ENCODE peak calls at places on chromosome 1, in eight cellular contexts. One of them, this sample, is unnamed.

GRCh38 chr1:201739492-201740085 is 89.4 kb upstream of the IPO9 start:
- DNase-seq in dermis blood vessel endothelial cell: no peak
- DNase-seq in nucleus accumbens: peak; percentile 28
- DNase-seq in NCI-H2081 treated with DMSO at 0.1 percent for 48 hours: no peak
- DNase-seq in left colon: peak; percentile 83
- DNase-seq in NCI-H1092: peak; percentile 52
- DNase-seq in CD8-positive, alpha-beta memory T cell: peak; percentile 11
- DNase-seq in AG08396: no peak
- DNase-seq in this sample: peak; percentile 60

GRCh38 chr1:162026906-162027305 is 3.2 kb upstream of the OLFML2B start:
- DNase-seq in left colon: no peak
- DNase-seq in nucleus accumbens: no peak
- DNase-seq in dermis blood vessel endothelial cell: no peak
- DNase-seq in NCI-H1092: no peak
- DNase-seq in CD8-positive, alpha-beta memory T cell: no peak
- DNase-seq in NCI-H2081 treated with DMSO at 0.1 percent for 48 hours: no peak
- DNase-seq in AG08396: no peak
- DNase-seq in this sample: no peak

GRCh38 chr1:31203215-31203614 is 36.5 kb downstream of the NKAIN1 start:
- DNase-seq in nucleus accumbens: peak; percentile 29
- DNase-seq in AG08396: no peak
- DNase-seq in NCI-H1092: no peak
- DNase-seq in CD8-positive, alpha-beta memory T cell: no peak
- DNase-seq in left colon: no peak
- DNase-seq in dermis blood vessel endothelial cell: peak; percentile 22
- DNase-seq in NCI-H2081 treated with DMSO at 0.1 percent for 48 hours: no peak
- DNase-seq in this sample: peak; percentile 44

GRCh38 chr1:1599919-1600860 is at the start of gene FNDC10:
- DNase-seq in nucleus accumbens: no peak
- DNase-seq in left colon: no peak
- DNase-seq in NCI-H1092: no peak
- DNase-seq in CD8-positive, alpha-beta memory T cell: no peak
- DNase-seq in NCI-H2081 treated with DMSO at 0.1 percent for 48 hours: no peak
- DNase-seq in dermis blood vessel endothelial cell: no peak
- DNase-seq in AG08396: no peak
- DNase-seq in this sample: peak; percentile 71

GRCh38 chr1:17948594-17948993 is 159.0 kb upstream of the IGSF21 start:
- DNase-seq in NCI-H2081 treated with DMSO at 0.1 percent for 48 hours: no peak
- DNase-seq in CD8-positive, alpha-beta memory T cell: no peak
- DNase-seq in nucleus accumbens: no peak
- DNase-seq in NCI-H1092: no peak
- DNase-seq in left colon: no peak
- DNase-seq in dermis blood vessel endothelial cell: no peak
- DNase-seq in AG08396: no peak
- DNase-seq in this sample: no peak

GRCh38 chr1:185152187-185152767 is 4.5 kb downstream of the TRMT1L start:
- DNase-seq in NCI-H1092: no peak
- DNase-seq in nucleus accumbens: no peak
- DNase-seq in AG08396: no peak
- DNase-seq in NCI-H2081 treated with DMSO at 0.1 percent for 48 hours: no peak
- DNase-seq in left colon: no peak
- DNase-seq in CD8-positive, alpha-beta memory T cell: no peak
- DNase-seq in dermis blood vessel endothelial cell: no peak
- DNase-seq in this sample: no peak

GRCh38 chr1:207658904-207659485 is 14.1 kb downstream of the CR1L start:
- DNase-seq in nucleus accumbens: no peak
- DNase-seq in AG08396: no peak
- DNase-seq in CD8-positive, alpha-beta memory T cell: no peak
- DNase-seq in NCI-H1092: no peak
- DNase-seq in dermis blood vessel endothelial cell: no peak
- DNase-seq in NCI-H2081 treated with DMSO at 0.1 percent for 48 hours: no peak
- DNase-seq in left colon: no peak
- DNase-seq in this sample: no peak

GRCh38 chr1:37553927-37554808 is at the start of gene SNIP1:
- DNase-seq in NCI-H1092: peak; percentile 90
- DNase-seq in NCI-H2081 treated with DMSO at 0.1 percent for 48 hours: peak; percentile 79
- DNase-seq in CD8-positive, alpha-beta memory T cell: peak; percentile 80
- DNase-seq in left colon: peak; percentile 89
- DNase-seq in dermis blood vessel endothelial cell: peak; percentile 92
- DNase-seq in nucleus accumbens: peak; percentile 92
- DNase-seq in AG08396: peak; percentile 97
- DNase-seq in this sample: peak; percentile 97

GRCh38 chr1:183590225-183591191 is at the start of gene NCF2:
- DNase-seq in dermis blood vessel endothelial cell: no peak
- DNase-seq in nucleus accumbens: no peak
- DNase-seq in NCI-H1092: no peak
- DNase-seq in NCI-H2081 treated with DMSO at 0.1 percent for 48 hours: no peak
- DNase-seq in left colon: peak; percentile 29
- DNase-seq in CD8-positive, alpha-beta memory T cell: no peak
- DNase-seq in AG08396: no peak
- DNase-seq in this sample: no peak

GRCh38 chr1:92502247-92502646 is 15.5 kb upstream of the GFI1 start:
- DNase-seq in left colon: no peak
- DNase-seq in NCI-H2081 treated with DMSO at 0.1 percent for 48 hours: no peak
- DNase-seq in nucleus accumbens: no peak
- DNase-seq in dermis blood vessel endothelial cell: no peak
- DNase-seq in CD8-positive, alpha-beta memory T cell: no peak
- DNase-seq in NCI-H1092: no peak
- DNase-seq in AG08396: no peak
- DNase-seq in this sample: no peak

GRCh38 chr1:238562376-238562775 is 671.7 kb upstream of the ZP4 start:
- DNase-seq in NCI-H2081 treated with DMSO at 0.1 percent for 48 hours: no peak
- DNase-seq in AG08396: no peak
- DNase-seq in nucleus accumbens: no peak
- DNase-seq in CD8-positive, alpha-beta memory T cell: no peak
- DNase-seq in left colon: no peak
- DNase-seq in NCI-H1092: no peak
- DNase-seq in dermis blood vessel endothelial cell: no peak
- DNase-seq in this sample: no peak

GRCh38 chr1:170765712-170766330 is 101.9 kb downstream of the PRRX1 start:
- DNase-seq in left colon: no peak
- DNase-seq in dermis blood vessel endothelial cell: peak; percentile 41
- DNase-seq in NCI-H2081 treated with DMSO at 0.1 percent for 48 hours: no peak
- DNase-seq in NCI-H1092: no peak
- DNase-seq in CD8-positive, alpha-beta memory T cell: no peak
- DNase-seq in nucleus accumbens: no peak
- DNase-seq in AG08396: peak; percentile 38
- DNase-seq in this sample: peak; percentile 12

GRCh38 chr1:210104103-210104502 is 128.5 kb upstream of the SERTAD4 start:
- DNase-seq in dermis blood vessel endothelial cell: no peak
- DNase-seq in CD8-positive, alpha-beta memory T cell: no peak
- DNase-seq in NCI-H1092: no peak
- DNase-seq in left colon: no peak
- DNase-seq in AG08396: no peak
- DNase-seq in NCI-H2081 treated with DMSO at 0.1 percent for 48 hours: no peak
- DNase-seq in nucleus accumbens: no peak
- DNase-seq in this sample: no peak

GRCh38 chr1:29635073-29635335 is 398.7 kb downstream of the PTPRU start:
- DNase-seq in AG08396: no peak
- DNase-seq in dermis blood vessel endothelial cell: no peak
- DNase-seq in nucleus accumbens: no peak
- DNase-seq in NCI-H2081 treated with DMSO at 0.1 percent for 48 hours: no peak
- DNase-seq in CD8-positive, alpha-beta memory T cell: no peak
- DNase-seq in NCI-H1092: no peak
- DNase-seq in left colon: no peak
- DNase-seq in this sample: no peak

GRCh38 chr1:78790174-78790573 is 140.5 kb downstream of the IFI44 start:
- DNase-seq in dermis blood vessel endothelial cell: no peak
- DNase-seq in AG08396: no peak
- DNase-seq in nucleus accumbens: no peak
- DNase-seq in left colon: no peak
- DNase-seq in NCI-H2081 treated with DMSO at 0.1 percent for 48 hours: no peak
- DNase-seq in CD8-positive, alpha-beta memory T cell: no peak
- DNase-seq in NCI-H1092: no peak
- DNase-seq in this sample: no peak

GRCh38 chr1:167465751-167466150 is 52.6 kb downstream of the CD247 start:
- DNase-seq in AG08396: no peak
- DNase-seq in NCI-H1092: no peak
- DNase-seq in left colon: no peak
- DNase-seq in CD8-positive, alpha-beta memory T cell: no peak
- DNase-seq in nucleus accumbens: no peak
- DNase-seq in dermis blood vessel endothelial cell: no peak
- DNase-seq in NCI-H2081 treated with DMSO at 0.1 percent for 48 hours: no peak
- DNase-seq in this sample: no peak

GRCh38 chr1:110542730-110543129 is 23.8 kb upstream of the KCNA10 start:
- DNase-seq in CD8-positive, alpha-beta memory T cell: no peak
- DNase-seq in AG08396: peak; percentile 67
- DNase-seq in NCI-H2081 treated with DMSO at 0.1 percent for 48 hours: no peak
- DNase-seq in dermis blood vessel endothelial cell: peak; percentile 65
- DNase-seq in NCI-H1092: no peak
- DNase-seq in nucleus accumbens: no peak
- DNase-seq in left colon: no peak
- DNase-seq in this sample: no peak

GRCh38 chr1:162136760-162137537 is 67.5 kb downstream of the NOS1AP start:
- DNase-seq in CD8-positive, alpha-beta memory T cell: no peak
- DNase-seq in dermis blood vessel endothelial cell: peak; percentile 61
- DNase-seq in NCI-H2081 treated with DMSO at 0.1 percent for 48 hours: no peak
- DNase-seq in nucleus accumbens: no peak
- DNase-seq in AG08396: peak; percentile 75
- DNase-seq in left colon: no peak
- DNase-seq in NCI-H1092: no peak
- DNase-seq in this sample: no peak

GRCh38 chr1:201946224-201946908 is at the start of gene LMOD1:
- DNase-seq in left colon: peak; percentile 70
- DNase-seq in CD8-positive, alpha-beta memory T cell: no peak
- DNase-seq in nucleus accumbens: peak; percentile 29
- DNase-seq in NCI-H2081 treated with DMSO at 0.1 percent for 48 hours: no peak
- DNase-seq in dermis blood vessel endothelial cell: peak; percentile 87
- DNase-seq in AG08396: peak; percentile 89
- DNase-seq in NCI-H1092: no peak
- DNase-seq in this sample: peak; percentile 72

GRCh38 chr1:234555390-234556112 is 54.4 kb downstream of the IRF2BP2 start:
- DNase-seq in nucleus accumbens: no peak
- DNase-seq in NCI-H2081 treated with DMSO at 0.1 percent for 48 hours: no peak
- DNase-seq in AG08396: no peak
- DNase-seq in NCI-H1092: no peak
- DNase-seq in dermis blood vessel endothelial cell: no peak
- DNase-seq in CD8-positive, alpha-beta memory T cell: no peak
- DNase-seq in left colon: no peak
- DNase-seq in this sample: no peak

This sample was measured in frontal cortex.